ENCODE peak calls at places on chromosomes 11 and 22, in eight cellular contexts. N is ovary, Z is SK-N-SH, P is body of pancreas, J is sigmoid colon, F is pancreas, S is GM23248, A is IMR-90. O is an unnamed sample. For H3K36me3, the result is how much of the 10 kb centered on the place peaks cover.

GRCh38 chr11:105447936-105448702 is 161.8 kb upstream of the GRIA4 start:
- DNase-seq in Z (no peak), J (no peak), P (no peak), A (no peak), N (no peak), F (no peak), S (no peak), O (no peak)

GRCh38 chr11:61053198-61053597 is 49.1 kb upstream of the CD5 start:
- DNase-seq in N (no peak), J (no peak), A (no peak), Z (no peak), S (no peak), P (no peak), F (no peak), O (no peak)

GRCh38 chr11:119584193-119585037 is 144.6 kb downstream of the NECTIN1 start:
- DNase-seq in A (peak), P (peak), J (peak), N (peak), S (peak), F (peak), Z (peak), O (peak)

GRCh38 chr11:102666331-102666957 is 39.1 kb downstream of the MMP27 start:
- DNase-seq in P (peak), S (peak), F (no peak), Z (peak), J (no peak), N (no peak), A (peak), O (peak)

GRCh38 chr22:50185384-50186087 is at the start of gene TRABD:
- DNase-seq in J (peak), F (peak), N (peak), A (peak), S (peak), P (peak), Z (peak), O (peak)

GRCh38 chr11:77120571-77120970 is 7.5 kb upstream of the MYO7A start:
- DNase-seq in J (no peak), S (no peak), P (no peak), Z (no peak), N (no peak), A (no peak), F (peak), O (no peak)

GRCh38 chr11:69059429-69059828 is 10.7 kb downstream of the TPCN2 start:
- DNase-seq in P (no peak), S (no peak), J (no peak), A (no peak), N (no peak), Z (no peak), F (peak), O (no peak)

GRCh38 chr11:1160231-1161101 is 2.7 kb downstream of the MUC5AC start:
- DNase-seq in F (peak), P (no peak), J (no peak), A (no peak), S (no peak), Z (peak), N (no peak), O (no peak)

GRCh38 chr22:48208894-48209293 is 1446.4 kb downstream of the TBC1D22A start:
- DNase-seq in P (no peak), N (no peak), A (no peak), J (no peak), Z (no peak), S (no peak), F (no peak), O (no peak)

GRCh38 chr11:73310076-73310475 is 2.0 kb downstream of the ARHGEF17 start:
- DNase-seq in A (no peak), P (no peak), J (peak), N (peak), S (no peak), F (peak), Z (no peak), O (no peak)

GRCh38 chr11:125593113-125593761 is 585 bp downstream of the STT3A start:
- DNase-seq in S (peak), J (no peak), Z (no peak), F (no peak), P (peak), N (no peak), A (peak), O (peak)

GRCh38 chr11:13963169-13963948 is 836 bp downstream of the SPON1 start:
- DNase-seq in Z (peak), S (peak), A (peak), P (no peak), N (peak), J (peak), F (peak), O (peak)
- H3K4me3 ChIP-seq in Z (no peak), S (peak), A (peak), P (no peak), N (peak), J (peak), F (peak), O (peak)

DNA sequence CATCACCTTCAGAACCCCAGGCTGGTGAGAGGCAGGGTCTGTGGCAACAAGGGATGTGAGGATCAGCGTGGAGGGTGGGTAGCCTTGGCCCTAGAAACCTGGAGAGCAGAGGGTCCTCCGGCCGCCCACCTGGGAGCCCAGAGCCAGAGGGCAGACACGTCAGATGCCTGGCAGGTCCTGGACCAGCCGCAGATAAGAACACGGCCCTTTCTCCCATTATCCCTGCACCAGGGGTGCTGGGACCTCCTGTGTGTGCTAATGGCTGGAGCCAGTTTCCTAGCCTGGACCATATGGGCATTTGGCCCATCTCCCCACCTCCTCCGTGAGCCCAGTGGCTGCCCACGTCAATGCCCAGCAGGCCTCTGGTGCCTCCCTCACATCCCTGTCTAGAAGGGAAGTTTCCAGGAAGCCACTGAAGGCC is 88.4 kb downstream of the MORC2 start:
- DNase-seq in A (no peak), J (no peak), Z (no peak), F (no peak), N (no peak), P (no peak), S (no peak), O (no peak)
- H3K36me3 ChIP-seq in A (under half), J (under half), Z (under half), F (under half), N (under half), P (under half), S (under half), O (under half)

GRCh38 chr22:36218648-36219047 is 17.0 kb upstream of the APOL4 start:
- DNase-seq in A (no peak), J (no peak), S (no peak), N (no peak), F (no peak), P (no peak), Z (no peak), O (no peak)

GRCh38 chr22:36221799-36222751 is 17.3 kb downstream of the APOL2 start:
- DNase-seq in N (peak), P (peak), F (no peak), Z (peak), A (no peak), S (peak), J (no peak), O (peak)

GRCh38 chr22:36222887-36223450 is 16.4 kb downstream of the APOL2 start:
- DNase-seq in Z (no peak), F (no peak), N (no peak), S (no peak), J (no peak), P (no peak), A (no peak), O (no peak)

GRCh38 chr22:36223504-36223903 is 15.8 kb downstream of the APOL2 start:
- DNase-seq in Z (no peak), P (no peak), F (no peak), J (no peak), S (no peak), A (no peak), N (no peak), O (no peak)

DNA sequence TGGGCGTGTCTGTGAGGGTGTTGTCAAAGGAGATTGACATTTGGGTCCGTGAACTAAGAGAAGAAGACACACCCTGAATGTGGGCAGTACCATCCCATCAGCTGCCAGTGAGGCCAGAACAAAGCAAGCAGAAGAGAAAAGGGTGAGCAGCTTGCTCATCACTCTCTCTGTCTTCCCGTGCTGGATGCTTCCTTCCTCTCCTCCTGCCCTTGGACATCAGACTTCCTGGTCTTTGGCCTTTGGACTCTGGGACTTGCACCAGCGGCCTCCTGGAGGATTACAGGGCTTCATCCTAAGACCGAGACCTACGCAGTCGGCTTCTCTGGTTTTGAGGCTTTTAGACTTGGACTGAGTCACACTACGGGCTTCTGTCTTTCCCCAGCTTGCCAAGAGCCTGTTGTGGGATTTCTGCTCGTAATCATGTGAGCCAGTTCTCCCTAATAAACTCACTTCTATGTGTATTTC is 18.8 kb downstream of the APOL2 start:
- DNase-seq in F (no peak), P (peak), N (no peak), A (peak), Z (no peak), J (peak), S (peak), O (peak)
- H3K4me3 ChIP-seq in F (no peak), P (no peak), N (no peak), A (no peak), Z (no peak), J (no peak), S (peak), O (no peak)

GRCh38 chr11:10762185-10762584 is 11.1 kb downstream of the CTR9 start:
- DNase-seq in N (no peak), F (no peak), P (no peak), S (no peak), A (no peak), Z (no peak), J (no peak), O (no peak)
- H3K36me3 ChIP-seq in N (under half), F (half or more), P (under half), S (half or more), A (under half), Z (half or more), J (under half), O (under half)

GRCh38 chr11:128621491-128622136 is 34.3 kb upstream of the ETS1 start:
- DNase-seq in F (no peak), N (no peak), Z (no peak), A (peak), J (peak), S (peak), P (peak), O (no peak)
- H3K4me3 ChIP-seq in F (no peak), N (no peak), Z (no peak), A (no peak), J (no peak), S (no peak), P (no peak), O (no peak)

GRCh38 chr22:27905638-27906037 is 13.4 kb downstream of the PITPNB start:
- DNase-seq in S (no peak), P (no peak), A (no peak), N (no peak), J (no peak), Z (no peak), F (no peak), O (no peak)

GRCh38 chr22:27906241-27906640 is 12.8 kb downstream of the PITPNB start:
- DNase-seq in P (no peak), J (no peak), F (no peak), N (no peak), Z (no peak), A (peak), S (no peak), O (no peak)

GRCh38 chr22:27913162-27913741 is 5.8 kb downstream of the PITPNB start:
- DNase-seq in J (no peak), N (no peak), S (no peak), A (peak), Z (peak), F (no peak), P (no peak), O (peak)

GRCh38 chr22:27911329-27911728 is 7.7 kb downstream of the PITPNB start:
- DNase-seq in S (no peak), A (no peak), Z (no peak), F (no peak), P (no peak), J (no peak), N (no peak), O (no peak)
- H3K36me3 ChIP-seq in S (under half), A (under half), Z (half or more), F (under half), P (under half), J (under half), N (under half), O (under half)

GRCh38 chr11:75403037-75403436 is 3.7 kb downstream of the RPS3 start:
- DNase-seq in Z (no peak), A (no peak), S (peak), F (no peak), P (no peak), N (no peak), J (no peak), O (no peak)
- H3K4me3 ChIP-seq in Z (no peak), A (no peak), S (no peak), F (no peak), P (no peak), N (no peak), J (no peak), O (no peak)

DNA sequence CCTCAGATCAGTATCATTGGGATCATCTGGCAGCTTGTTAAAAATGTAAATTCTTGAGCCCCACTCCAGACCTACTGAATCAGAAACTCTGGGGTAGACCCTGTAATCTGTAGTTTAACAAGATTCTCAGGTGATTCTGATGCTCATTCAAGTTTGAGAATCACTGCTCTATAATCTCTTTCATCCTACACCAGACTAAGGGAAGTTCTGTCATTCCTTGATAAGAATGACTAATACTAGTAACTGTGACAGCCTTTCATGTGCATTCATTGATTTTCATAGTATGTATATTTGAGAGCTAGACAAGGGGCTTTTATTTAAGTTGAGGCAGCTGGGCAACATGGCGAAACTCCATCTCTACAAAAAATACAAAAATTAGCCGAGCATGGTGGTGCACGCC is 30.0 kb downstream of the NAT10 start:
- DNase-seq in N (no peak), P (no peak), J (no peak), Z (no peak), A (no peak), F (no peak), S (no peak), O (no peak)
- H3K36me3 ChIP-seq in N (under half), P (half or more), J (under half), Z (half or more), A (half or more), F (half or more), S (under half), O (under half)

GRCh38 chr11:62444835-62445234 is 26.0 kb downstream of the SCGB1A1 start:
- DNase-seq in S (no peak), N (no peak), Z (no peak), P (no peak), A (no peak), J (peak), F (no peak), O (peak)

GRCh38 chr11:62443390-62444201 is 24.8 kb downstream of the SCGB1A1 start:
- DNase-seq in S (peak), Z (peak), N (peak), P (peak), J (peak), A (no peak), F (no peak), O (no peak)

GRCh38 chr11:62446091-62446490 is 27.3 kb downstream of the SCGB1A1 start:
- DNase-seq in N (peak), Z (no peak), A (no peak), P (no peak), J (peak), S (no peak), F (no peak), O (peak)

GRCh38 chr11:62445314-62445740 is 26.5 kb downstream of the SCGB1A1 start:
- DNase-seq in P (peak), F (no peak), A (peak), N (peak), Z (no peak), S (peak), J (peak), O (no peak)

DNA sequence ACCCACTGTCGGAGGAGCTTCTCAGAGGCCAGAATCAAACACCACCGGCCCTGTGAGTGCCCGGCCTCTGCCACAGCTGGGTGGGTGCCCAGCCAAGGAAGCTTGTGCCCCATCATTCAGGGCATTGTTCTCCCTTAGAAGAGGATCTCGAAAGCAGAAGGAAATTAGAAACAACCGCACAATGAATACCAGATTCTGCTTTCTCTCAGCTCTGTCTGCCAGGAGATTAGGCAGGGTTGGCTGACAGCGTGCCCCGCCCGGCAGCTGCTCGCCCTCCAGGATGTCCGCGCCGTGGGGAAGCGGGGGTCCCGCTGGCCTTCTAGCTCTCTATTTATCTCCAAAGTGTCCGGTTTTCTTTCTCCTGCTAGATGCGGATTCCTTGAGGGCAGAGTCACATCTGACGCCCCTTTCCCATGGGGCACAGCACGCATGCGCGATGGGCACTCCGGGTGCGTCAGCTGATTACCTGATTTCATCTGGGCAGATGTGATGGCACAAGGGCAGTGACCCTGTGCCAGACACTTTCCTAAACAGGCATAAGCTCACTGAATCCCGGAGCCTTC is 25.5 kb downstream of the SCGB1A1 start:
- DNase-seq in F (no peak), P (peak), J (peak), A (peak), S (peak), Z (peak), N (peak), O (peak)
- H3K4me3 ChIP-seq in F (peak), P (no peak), J (peak), A (peak), S (peak), Z (peak), N (peak), O (peak)

DNA sequence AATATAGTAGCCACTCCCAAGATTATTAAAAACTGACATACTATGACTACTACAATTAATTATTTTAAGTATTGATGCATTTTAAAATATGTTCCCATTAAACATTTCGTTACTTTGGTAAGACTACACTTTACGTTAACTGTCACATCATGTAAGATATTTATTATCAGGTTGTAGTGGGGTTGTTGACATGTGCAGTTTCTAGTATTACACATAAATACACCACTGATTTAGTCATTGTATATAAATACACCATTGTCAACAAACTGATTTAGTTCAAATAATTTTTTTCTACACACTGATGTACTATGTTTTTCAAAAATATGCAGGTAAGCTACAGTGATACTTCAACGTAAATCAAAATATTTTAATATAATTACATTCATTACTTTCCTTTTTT is 11.5 kb downstream of the ST13 start:
- DNase-seq in A (no peak), J (no peak), S (no peak), F (no peak), N (no peak), P (no peak), Z (no peak), O (no peak)
- H3K36me3 ChIP-seq in A (half or more), J (under half), S (half or more), F (half or more), N (under half), P (under half), Z (under half), O (under half)